ENCODE peak calls at places on chromosome 18, in four cellular contexts. D is neural progenitor cell, O is K562, F is H7. B is an unnamed sample.

GRCh38 chr18:69172046-69172445 is 228.6 kb upstream of the DOK6 start:
- DNase-seq in F (no peak), O (no peak), D (no peak), B (no peak)

GRCh38 chr18:80202264-80202998 is 44.9 kb downstream of the PARD6G start:
- DNase-seq in D (no peak), F (no peak), O (no peak), B (no peak)

GRCh38 chr18:71899707-71900483 is 644.2 kb downstream of the CBLN2 start:
- DNase-seq in F (no peak), O (no peak), D (no peak), B (no peak)

GRCh38 chr18:37783771-37784170 is 218.2 kb upstream of the CELF4 start:
- DNase-seq in O (no peak), F (no peak), D (no peak), B (no peak)

GRCh38 chr18:6207119-6207518 is 207.6 kb downstream of the L3MBTL4 start:
- DNase-seq in O (no peak), D (no peak), F (no peak), B (peak; percentile 43)

GRCh38 chr18:55100817-55101457 is 141.7 kb upstream of the CCDC68 start:
- DNase-seq in D (no peak), O (no peak), F (no peak), B (no peak)

GRCh38 chr18:69845588-69846506 is 101.8 kb downstream of the CD226 start:
- DNase-seq in F (peak; percentile 24), O (no peak), D (no peak), B (no peak)

GRCh38 chr18:79903787-79904356 is 47.6 kb downstream of the SLC66A2 start:
- DNase-seq in O (no peak), D (no peak), F (peak; percentile 43), B (no peak)

GRCh38 chr18:54607213-54607934 is 16.3 kb downstream of the DYNAP start:
- DNase-seq in F (peak; percentile 2), O (no peak), D (no peak), B (no peak)

GRCh38 chr18:13606589-13607254 is 119.6 kb downstream of the FAM210A start:
- DNase-seq in O (no peak), D (no peak), F (no peak), B (no peak)

GRCh38 chr18:7711495-7711894 is 144.4 kb downstream of the PTPRM start:
- DNase-seq in O (no peak), D (no peak), F (no peak), B (no peak)

GRCh38 chr18:44111337-44111736 is 569.4 kb upstream of the SETBP1 start:
- DNase-seq in O (no peak), F (no peak), D (no peak), B (no peak)

GRCh38 chr18:62377408-62377807 is 52.3 kb downstream of the TNFRSF11A start:
- DNase-seq in F (no peak), D (no peak), O (no peak), B (no peak)

GRCh38 chr18:70363861-70364260 is 75.0 kb downstream of the SOCS6 start:
- DNase-seq in F (no peak), D (no peak), O (no peak), B (no peak)

GRCh38 chr18:68034293-68034692 is 517.8 kb upstream of the DSEL start:
- DNase-seq in D (no peak), O (no peak), F (no peak), B (no peak)

GRCh38 chr18:35290070-35290735 is at the start of gene ZSCAN30:
- DNase-seq in O (peak; percentile 96), D (peak; percentile 97), F (peak; percentile 94), B (peak; percentile 92)

GRCh38 chr18:35284846-35285245 is 5.2 kb downstream of the ZSCAN30 start:
- DNase-seq in F (no peak), O (no peak), D (no peak), B (no peak)

GRCh38 chr18:35291166-35291565 is 1.1 kb upstream of the ZSCAN30 start:
- DNase-seq in O (no peak), F (no peak), D (no peak), B (no peak)

GRCh38 chr18:35283923-35284794 is 5.9 kb downstream of the ZSCAN30 start:
- DNase-seq in D (no peak), O (no peak), F (no peak), B (no peak)

DNA sequence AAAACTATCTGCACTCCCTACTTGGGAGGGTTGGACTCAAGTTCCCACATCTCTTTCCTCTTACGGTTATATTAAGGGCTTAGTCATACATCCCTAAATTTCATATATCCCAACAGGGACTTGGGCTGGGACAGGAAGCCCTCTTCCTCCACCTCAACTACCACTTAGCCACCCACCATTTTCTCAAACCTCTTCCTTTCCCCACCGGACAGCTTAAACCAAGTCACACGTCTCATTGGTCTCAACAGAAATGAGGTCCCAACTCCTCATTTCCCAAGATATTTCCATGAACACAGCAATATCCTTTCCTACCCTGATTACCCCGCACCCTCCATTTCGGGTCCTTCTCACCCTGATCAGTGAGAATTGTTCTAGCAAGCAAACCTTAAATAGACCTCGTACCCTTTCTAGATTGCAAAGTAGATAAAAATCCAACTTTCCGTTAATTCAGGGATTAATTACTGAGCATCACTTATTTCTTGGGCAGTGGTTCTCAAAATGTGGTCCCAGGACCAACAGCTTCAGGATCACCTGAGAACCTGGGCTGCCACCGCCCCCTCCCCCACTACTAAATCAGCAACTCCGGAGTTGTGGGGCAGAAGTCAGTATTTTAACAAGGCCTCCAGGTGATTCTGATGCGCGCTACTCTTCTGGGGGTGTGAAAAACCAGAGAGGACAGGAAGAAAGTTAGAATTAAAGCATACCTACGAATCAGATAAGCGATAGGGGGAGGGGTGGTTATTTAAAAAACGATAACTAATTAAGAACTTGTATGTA is 548 bp downstream of the ZSCAN30 start:
- DNase-seq in O (peak; percentile 19), F (peak; percentile 59), D (peak; percentile 8), B (no peak)
- H3K4me3 ChIP-seq in O (peak overlapping the region; percentile 72), F (peak overlapping the region; percentile 70), D (peak overlapping the region; percentile 81), B (peak overlapping the region; percentile 64)

GRCh38 chr18:45837283-45838070 is 12.0 kb downstream of the SIGLEC15 start:
- DNase-seq in O (no peak), D (peak; percentile 88), F (peak; percentile 84), B (no peak)
- H3K4me3 ChIP-seq in O (no peak overlapping the region), D (peak overlapping the region; percentile 42), F (peak overlapping the region; percentile 47), B (peak overlapping the region; percentile 50)

DNA sequence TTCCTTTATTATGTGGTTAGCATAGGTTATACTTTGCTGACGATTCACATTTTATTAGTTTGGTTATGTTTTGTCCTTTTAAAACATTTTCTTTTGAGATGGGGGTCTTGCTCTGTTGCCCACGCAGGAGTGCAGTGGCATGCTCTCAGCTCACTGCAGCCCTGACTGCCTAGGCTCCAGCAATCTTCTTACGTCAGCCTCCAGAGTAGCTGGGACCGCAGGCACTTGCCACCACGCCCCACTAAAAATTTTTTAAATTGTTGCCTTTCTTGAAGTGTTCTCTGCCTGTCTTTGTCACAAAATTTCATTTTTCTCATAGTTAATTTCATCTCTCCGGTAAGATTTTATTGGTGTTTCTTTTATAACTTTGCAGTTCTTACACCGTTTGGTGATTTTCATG is 18.9 kb downstream of the HRH4 start:
- DNase-seq in F (no peak), O (no peak), D (no peak), B (no peak)
- H3K4me3 ChIP-seq in F (no peak overlapping the region), O (no peak overlapping the region), D (no peak overlapping the region), B (no peak overlapping the region)

GRCh38 chr18:8798996-8799395 is 93.6 kb downstream of the MTCL1 start:
- DNase-seq in O (no peak), D (no peak), F (no peak), B (no peak)

GRCh38 chr18:8800445-8800844 is 95.1 kb downstream of the MTCL1 start:
- DNase-seq in F (peak; percentile 64), D (peak; percentile 76), O (no peak), B (no peak)

GRCh38 chr18:8800041-8800441 is 94.7 kb downstream of the MTCL1 start:
- DNase-seq in O (no peak), F (no peak), D (no peak), B (no peak)

GRCh38 chr18:8800876-8801262 is 95.5 kb downstream of the MTCL1 start:
- DNase-seq in D (peak; percentile 36), O (no peak), F (no peak), B (no peak)

GRCh38 chr18:8799593-8799992 is 94.2 kb downstream of the MTCL1 start:
- DNase-seq in O (no peak), F (no peak), D (no peak), B (no peak)
- H3K4me3 ChIP-seq in O (no peak overlapping the region), F (no peak overlapping the region), D (no peak overlapping the region), B (no peak overlapping the region)

DNA sequence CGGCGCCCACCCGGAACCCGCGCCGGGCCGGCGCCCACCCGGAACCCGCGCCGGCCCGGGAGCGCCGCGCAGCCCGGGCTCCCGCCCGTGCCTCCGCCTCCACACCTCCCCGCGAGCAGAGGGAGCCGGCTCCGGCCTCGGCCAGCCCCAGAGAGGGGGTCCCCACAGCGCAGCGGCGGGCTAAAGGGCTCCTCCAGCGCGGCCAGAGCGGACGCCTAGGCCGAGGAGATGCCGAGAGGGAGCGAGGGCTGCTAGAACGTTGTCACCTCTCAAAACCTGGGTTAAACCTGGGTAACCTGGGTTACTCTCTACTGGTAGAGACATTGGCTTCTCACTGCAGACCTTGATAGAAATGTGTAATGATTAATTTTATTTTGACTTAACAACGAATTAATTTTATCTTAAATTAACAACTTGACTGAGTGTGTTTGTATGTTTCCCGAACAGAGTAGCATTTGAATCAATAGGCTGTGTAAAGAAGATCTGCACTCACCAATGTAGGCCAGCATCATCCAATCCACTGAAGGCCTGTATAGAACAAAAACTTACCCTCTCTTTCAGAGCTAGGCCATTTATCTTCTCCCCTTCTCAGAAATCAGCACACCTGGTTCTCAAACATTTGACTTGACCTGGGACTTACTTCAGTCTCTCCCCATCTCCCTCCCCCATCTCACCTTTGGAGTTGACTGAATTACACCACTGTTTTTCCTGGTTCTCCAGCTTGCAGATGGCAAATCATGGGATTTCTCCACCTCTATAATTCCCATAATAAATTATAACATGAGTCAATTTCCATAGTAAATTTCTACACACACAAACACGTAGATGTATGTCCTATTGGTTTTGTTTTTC is 242.7 kb downstream of the ASXL3 start:
- DNase-seq in D (peak; percentile 43), O (no peak), F (peak; percentile 4), B (no peak)
- H3K4me3 ChIP-seq in D (peak overlapping the region; percentile 17), O (no peak overlapping the region), F (no peak overlapping the region), B (no peak overlapping the region)

GRCh38 chr18:12278765-12279682 is 24.9 kb downstream of the CIDEA start:
- DNase-seq in O (no peak), F (peak; percentile 91), D (peak; percentile 87), B (peak; percentile 35)
- H3K4me3 ChIP-seq in O (no peak overlapping the region), F (no peak overlapping the region), D (no peak overlapping the region), B (peak overlapping the region; percentile 32)